ENCODE peak calls at places on chromosomes 12 and 14, in seven cellular contexts. M is stimulated activated CD4-positive, alpha-beta T cell treated with anti-CD3 and anti-CD28 coated beads, Interleukin-2, amount 100 ng/mL, for 48 hours; I is neuronal stem cell; P is natural killer cell treated with Interleukin-12 subunit alpha and Interleukin-12 subunit beta and Interleukin-15 and Interleukin-18, amount 100 ng/mL, for 72 hours; B is neural crest cell; R is left cardiac atrium; V is lower lobe of right lung. K is an unnamed sample.

GRCh38 chr12:5154091-5154490 is 110.4 kb downstream of the KCNA5 start:
- DNase-seq in M (no peak), I (no peak), B (no peak), V (no peak), R (no peak), P (no peak), K (no peak)

GRCh38 chr14:50067723-50068495 is 48.5 kb downstream of the VCPKMT start:
- DNase-seq in V (no peak), P (peak), R (no peak), M (no peak), I (no peak), B (no peak), K (no peak)

GRCh38 chr12:108447168-108447840 is 67.8 kb upstream of the FICD start:
- DNase-seq in B (no peak), V (no peak), P (no peak), M (no peak), I (no peak), R (no peak), K (no peak)

GRCh38 chr12:56633465-56634241 is 3.5 kb upstream of the BAZ2A start:
- DNase-seq in M (no peak), B (no peak), R (no peak), V (no peak), I (no peak), P (no peak), K (no peak)

GRCh38 chr12:54680374-54680773 is 32.2 kb upstream of the DCD start:
- DNase-seq in M (peak), R (no peak), B (no peak), V (no peak), I (no peak), P (no peak), K (peak)

GRCh38 chr12:116492703-116493324 is 66.4 kb upstream of the MAP1LC3B2 start:
- DNase-seq in P (no peak), I (no peak), M (no peak), R (no peak), B (no peak), V (no peak), K (no peak)

GRCh38 chr12:56104815-56105476 is 587 bp downstream of the PA2G4 start:
- DNase-seq in R (no peak), V (no peak), P (peak), I (no peak), B (no peak), M (no peak), K (peak)

GRCh38 chr14:34682787-34683321 is 31.5 kb downstream of the CFL2 start:
- DNase-seq in P (no peak), V (no peak), B (no peak), M (no peak), I (no peak), R (no peak), K (no peak)

GRCh38 chr14:55373784-55374725 is 37.6 kb downstream of the ATG14 start:
- DNase-seq in V (no peak), B (no peak), I (no peak), M (no peak), P (peak), R (no peak), K (no peak)

GRCh38 chr12:98796745-98797144 is 151.7 kb downstream of the APAF1 start:
- DNase-seq in B (no peak), V (no peak), I (no peak), R (no peak), P (no peak), M (no peak), K (no peak)

GRCh38 chr14:63045612-63046320 is 508 bp upstream of the KCNH5 start:
- DNase-seq in P (no peak), V (peak), R (peak), B (peak), I (peak), M (no peak), K (peak)

GRCh38 chr14:76339922-76340615 is 35.9 kb upstream of the ESRRB start:
- DNase-seq in P (no peak), I (no peak), V (no peak), R (no peak), B (no peak), M (no peak), K (no peak)

GRCh38 chr14:104066719-104067118 is 18.8 kb upstream of the ASPG start:
- DNase-seq in P (no peak), V (no peak), B (no peak), R (no peak), I (no peak), M (no peak), K (no peak)

GRCh38 chr14:93045211-93045674 is 70.5 kb downstream of the ITPK1 start:
- DNase-seq in R (no peak), B (no peak), I (peak), M (no peak), P (no peak), V (no peak), K (peak)

GRCh38 chr12:121092034-121092433 is 40.6 kb upstream of the P2RX7 start:
- DNase-seq in V (no peak), M (no peak), B (no peak), R (no peak), I (no peak), P (no peak), K (no peak)

GRCh38 chr12:110798461-110798860 is 48.3 kb upstream of the CCDC63 start:
- DNase-seq in P (no peak), M (no peak), B (no peak), I (no peak), R (no peak), V (no peak), K (no peak)

GRCh38 chr12:125284087-125284486 is 218.9 kb downstream of the AACS start:
- DNase-seq in R (no peak), I (no peak), M (no peak), V (no peak), B (no peak), P (no peak), K (no peak)

GRCh38 chr12:66144796-66145754 is 14.5 kb upstream of the LLPH start:
- DNase-seq in R (peak), M (no peak), P (no peak), I (peak), B (no peak), V (no peak), K (peak)

GRCh38 chr12:109764776-109765492 is 51.3 kb downstream of the FAM222A start:
- DNase-seq in M (no peak), R (no peak), B (no peak), P (no peak), V (peak), I (no peak), K (peak)